ENCODE peak calls at places on chromosome 22, in four cellular contexts. R is LoVo, A is tibial artery, C is lung. G is an unnamed sample.

GRCh38 chr22:33000342-33001280 is 57.6 kb downstream of the SYN3 start:
- DNase-seq in R (no peak), A (peak), C (no peak), G (peak)

GRCh38 chr22:44191036-44191454 is 10.3 kb downstream of the PARVG start:
- DNase-seq in R (peak), A (no peak), C (no peak), G (no peak)

GRCh38 chr22:27476729-27477128 is 324.8 kb downstream of the MN1 start:
- DNase-seq in R (peak), A (no peak), C (no peak), G (no peak)

GRCh38 chr22:46123694-46124382 is 26.5 kb upstream of the PPARA start:
- DNase-seq in R (no peak), A (no peak), C (no peak), G (no peak)

GRCh38 chr22:33210129-33210784 is 152.1 kb upstream of the SYN3 start:
- DNase-seq in R (peak), A (no peak), C (peak), G (no peak)

GRCh38 chr22:42065408-42066132 is 5.0 kb downstream of the NAGA start:
- DNase-seq in R (no peak), A (no peak), C (no peak), G (no peak)

GRCh38 chr22:35582861-35583670 is 34.1 kb downstream of the MB start:
- DNase-seq in R (peak), A (peak), C (peak), G (peak)

GRCh38 chr22:38505595-38506117 is 455 bp downstream of the DDX17 start:
- DNase-seq in R (peak), A (peak), C (peak), G (no peak)

GRCh38 chr22:37898441-37899181 is 7.5 kb upstream of the MICALL1 start:
- DNase-seq in R (peak), A (no peak), C (peak), G (no peak)

GRCh38 chr22:42388130-42388797 is 43.9 kb downstream of the NFAM1 start:
- DNase-seq in R (no peak), A (no peak), C (no peak), G (no peak)

GRCh38 chr22:44583076-44583760 is 85.2 kb upstream of the RTL6 start:
- DNase-seq in R (no peak), A (peak), C (no peak), G (no peak)

GRCh38 chr22:25666308-25666707 is 75.7 kb upstream of the MYO18B start:
- DNase-seq in R (peak), A (peak), C (peak), G (no peak)

GRCh38 chr22:23237841-23238240 is 57.5 kb downstream of the BCR start:
- DNase-seq in R (no peak), A (no peak), C (no peak), G (peak)

GRCh38 chr22:23376256-23376655 is 195.9 kb downstream of the BCR start:
- DNase-seq in R (peak), A (no peak), C (no peak), G (no peak)

GRCh38 chr22:24969588-24970301 is 17.2 kb downstream of the KIAA1671 start:
- DNase-seq in R (peak), A (peak), C (no peak), G (no peak)

G was measured in CD4-positive, CD25-positive, alpha-beta regulatory T cell.